ENCODE peak calls at places on chromosomes 13 and 19, in four cellular contexts. E is ovary, W is tibial nerve, T is stomach. Y is an unnamed sample. For H3K9me3, the result is how much of the 10 kb centered on the place peaks cover.

GRCh38 chr13:113900646-113901045 is 36.8 kb upstream of the GAS6 start:
- DNase-seq in E (no peak), T (no peak), W (no peak), Y (no peak)

GRCh38 chr19:38274734-38275133 is 10.4 kb downstream of the SPINT2 start:
- DNase-seq in E (no peak), T (no peak), W (no peak), Y (no peak)

GRCh38 chr19:18945297-18945696 is 4.3 kb upstream of the HOMER3 start:
- DNase-seq in W (no peak), E (no peak), T (no peak), Y (no peak)

GRCh38 chr19:37007587-37008220 is 70.5 kb upstream of the ZNF420 start:
- DNase-seq in W (no peak), T (peak), E (peak), Y (peak)

GRCh38 chr13:102318233-102318632 is 83.6 kb downstream of the FGF14 start:
- DNase-seq in W (no peak), E (no peak), T (no peak), Y (no peak)

GRCh38 chr13:32205426-32206096 is 109.6 kb downstream of the ZAR1L start:
- DNase-seq in T (no peak), E (no peak), W (no peak), Y (no peak)

GRCh38 chr19:14118165-14119051 is 846 bp upstream of the PRKACA start:
- DNase-seq in E (peak), W (peak), T (peak), Y (peak)

GRCh38 chr13:43102304-43102703 is 78.9 kb downstream of the DNAJC15 start:
- DNase-seq in W (no peak), T (no peak), E (no peak), Y (no peak)

GRCh38 chr13:110953833-110954532 is 39.1 kb upstream of the ANKRD10 start:
- DNase-seq in E (no peak), T (no peak), W (no peak), Y (no peak)

GRCh38 chr13:93945621-93946020 is 533.9 kb downstream of the DCT start:
- DNase-seq in W (no peak), E (no peak), T (no peak), Y (no peak)

GRCh38 chr19:31350693-31351211 is 1.5 kb upstream of the TSHZ3 start:
- DNase-seq in W (no peak), E (peak), T (peak), Y (no peak)

GRCh38 chr19:40690699-40691420 is 409 bp upstream of the NUMBL start:
- DNase-seq in E (peak), W (peak), T (peak), Y (peak)

GRCh38 chr13:80881495-80882482 is 540.9 kb upstream of the SPRY2 start:
- DNase-seq in T (no peak), E (no peak), W (no peak), Y (no peak)

GRCh38 chr19:3830841-3831589 is 37.8 kb downstream of the ZFR2 start:
- DNase-seq in T (no peak), E (no peak), W (no peak), Y (no peak)

GRCh38 chr19:19866599-19867248 is 1.0 kb downstream of the ZNF253 start:
- DNase-seq in W (no peak), E (peak), T (no peak), Y (no peak)

GRCh38 chr19:16111909-16112752 is 442 bp downstream of the RAB8A start:
- DNase-seq in T (no peak), E (no peak), W (no peak), Y (peak)

GRCh38 chr13:57569981-57570380 is 61.6 kb upstream of the PCDH17 start:
- DNase-seq in T (no peak), E (no peak), W (no peak), Y (no peak)

GRCh38 chr13:100565291-100565690 is 23.3 kb downstream of the GGACT start:
- DNase-seq in W (no peak), E (no peak), T (no peak), Y (no peak)

GRCh38 chr19:32336259-32337111 is 8.9 kb upstream of the ZNF507 start:
- DNase-seq in T (no peak), E (no peak), W (no peak), Y (peak)

GRCh38 chr13:92197669-92198068 is 799.2 kb downstream of the GPC5 start:
- DNase-seq in E (no peak), W (no peak), T (no peak), Y (no peak)

GRCh38 chr19:15331419-15332310 is 674 bp downstream of the BRD4 start:
- DNase-seq in W (no peak), E (peak), T (peak), Y (peak)

GRCh38 chr13:98454389-98454881 is 122.5 kb downstream of the STK24 start:
- DNase-seq in E (peak), W (no peak), T (no peak), Y (no peak)

GRCh38 chr13:33307820-33308219 is 22.3 kb upstream of the STARD13 start:
- DNase-seq in T (no peak), E (no peak), W (no peak), Y (no peak)

GRCh38 chr19:7534531-7534980 is 961 bp upstream of the PNPLA6 start:
- DNase-seq in E (peak), T (peak), W (no peak), Y (peak)
- TF ChIP-seq POLR2A in E (no peak), T (no peak), W (no peak), Y (no peak)

DNA sequence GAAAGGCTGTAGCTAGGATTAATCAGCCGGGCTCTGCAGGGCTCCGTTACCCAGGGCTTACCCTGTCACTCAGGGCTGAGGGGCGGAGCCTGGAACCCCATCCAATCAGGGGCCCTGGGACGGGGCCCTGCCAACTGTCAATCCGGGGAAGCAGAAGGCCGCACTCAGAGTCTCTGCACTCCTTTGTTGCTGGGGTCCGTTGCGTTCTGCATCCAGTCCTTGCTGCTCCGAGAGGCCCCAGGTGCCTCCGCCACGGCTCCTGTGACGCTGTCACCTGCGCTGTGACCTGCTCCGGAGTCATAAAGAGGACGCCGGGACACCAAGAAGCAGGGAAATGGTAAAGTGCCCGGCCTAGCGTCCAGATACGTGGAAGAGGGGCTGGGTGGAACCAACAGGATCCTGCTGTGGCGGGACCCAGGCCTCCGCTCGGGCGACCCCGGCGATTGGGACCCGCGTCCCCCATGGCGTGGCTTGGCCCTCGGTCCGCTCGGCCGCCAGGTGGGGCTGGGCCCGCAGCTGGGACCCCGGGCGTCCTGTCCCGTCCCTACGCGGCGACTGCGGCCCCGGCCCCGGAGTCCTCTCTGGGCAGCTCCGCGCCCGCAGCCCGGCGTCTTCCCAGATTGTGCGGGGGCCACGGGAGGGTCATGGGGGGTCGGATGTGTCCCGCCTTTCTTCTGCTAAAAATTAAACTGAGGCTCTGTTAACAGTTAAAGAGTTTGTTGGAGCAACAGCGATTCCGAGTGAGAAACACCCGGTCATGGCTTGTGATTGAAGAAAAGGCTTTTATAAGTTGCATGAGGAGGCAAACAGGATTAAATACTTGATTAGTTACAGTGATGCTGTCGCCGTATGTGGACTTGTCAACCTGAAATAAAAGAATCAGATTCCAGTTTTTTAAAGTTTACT is at the start of gene ZNF491:
- DNase-seq in T (peak), E (peak), W (peak), Y (peak)
- TF ChIP-seq CTCF in T (peak), E (no peak), W (no peak), Y (no peak)

DNA sequence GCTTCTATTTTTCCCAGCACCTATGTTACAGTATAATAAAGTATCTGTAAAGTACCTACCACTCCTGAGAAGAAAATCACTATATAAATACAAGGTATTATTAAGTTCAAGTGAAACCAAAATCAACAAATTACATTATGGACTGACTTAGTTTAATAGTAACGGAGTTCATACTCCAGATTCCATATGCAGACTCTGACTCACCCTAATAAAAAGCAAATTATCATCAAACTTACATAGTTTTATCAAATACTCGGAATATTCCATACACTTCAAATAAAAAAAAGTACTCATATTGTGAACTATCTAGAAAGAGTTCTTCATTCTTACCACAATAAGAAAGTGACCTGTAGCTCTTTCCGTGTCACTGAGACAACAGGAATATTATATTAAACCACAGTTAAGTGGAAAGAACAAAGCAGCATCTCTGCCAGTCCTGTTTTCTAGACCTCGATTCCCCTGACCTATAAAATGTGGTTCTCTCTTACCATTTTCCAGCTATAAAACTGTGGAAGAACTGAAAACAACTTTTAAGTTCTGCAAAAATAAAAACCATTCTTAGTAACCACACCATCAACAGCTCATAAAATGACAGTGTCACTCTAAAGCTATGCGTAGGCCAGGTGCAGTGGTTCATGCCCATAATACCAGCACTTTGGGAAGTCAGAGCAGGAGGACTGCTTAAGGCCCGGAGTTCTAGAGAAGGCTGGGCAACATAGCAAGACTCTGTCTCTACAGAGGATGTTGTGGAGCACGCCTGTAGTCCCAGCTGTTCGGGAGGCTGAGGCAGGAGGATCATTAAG is 42.6 kb downstream of the USP12 start:
- DNase-seq in E (no peak), W (no peak), T (no peak), Y (no peak)
- H3K9me3 ChIP-seq in E (under half), W (under half), T (under half), Y (under half)

GRCh38 chr19:5587661-5588060 is 19.9 kb upstream of the TINCR start:
- DNase-seq in W (no peak), T (no peak), E (no peak), Y (no peak)
- TF ChIP-seq POLR2A in W (no peak), T (no peak), E (no peak), Y (no peak)

DNA sequence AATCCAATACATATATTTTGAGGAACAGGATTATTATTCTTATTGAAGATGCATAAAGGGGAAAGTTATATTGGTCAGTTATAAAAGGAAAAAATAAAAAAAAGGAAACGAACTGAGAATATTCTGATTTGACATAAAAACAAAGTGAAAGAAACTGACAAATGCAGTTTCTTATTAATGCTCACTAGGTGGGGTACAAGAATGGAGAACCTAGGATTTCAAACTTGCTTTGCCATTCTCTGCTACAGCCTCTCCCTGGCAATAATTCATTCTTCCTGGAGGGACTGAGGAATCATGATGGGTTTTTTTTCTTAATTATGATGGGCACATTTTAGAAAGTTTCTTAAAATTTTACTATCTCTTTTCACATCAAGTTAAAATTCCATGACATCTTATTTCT is 154.9 kb downstream of the PCDH9 start:
- DNase-seq in E (no peak), W (no peak), T (no peak), Y (no peak)
- TF ChIP-seq CTCF in E (no peak), W (peak), T (no peak), Y (no peak)

Y was measured in sigmoid colon.